ENCODE peak calls at places on chromosomes 13 and 19, in five cellular contexts. H, E, I, S and Y are unnamed samples.

GRCh38 chr19:38952395-38953165 is 21.8 kb downstream of the MRPS12 start:
- DNase-seq in H (peak; percentile 32), E (no peak), I (peak; percentile 56), S (no peak), Y (no peak)

GRCh38 chr13:112575680-112576079 is 12.3 kb downstream of the TUBGCP3 start:
- DNase-seq in H (no peak), E (no peak), I (no peak), S (no peak), Y (no peak)

GRCh38 chr13:99971576-99972189 is at the start of gene ZIC5:
- DNase-seq in H (peak; percentile 87), E (no peak), I (no peak), S (no peak), Y (no peak)

GRCh38 chr19:36775768-36776167 is 3.2 kb upstream of the ZNF850 start:
- DNase-seq in H (peak; percentile 76), E (peak; percentile 40), I (no peak), S (peak; percentile 20), Y (peak; percentile 13)

GRCh38 chr13:109782066-109782822 is 4.1 kb downstream of the IRS2 start:
- DNase-seq in H (peak; percentile 74), E (no peak), I (no peak), S (no peak), Y (no peak)

GRCh38 chr13:45916036-45916435 is 64.5 kb upstream of the SIAH3 start:
- DNase-seq in H (no peak), E (no peak), I (no peak), S (no peak), Y (no peak)

GRCh38 chr19:9789066-9789465 is 20.5 kb upstream of the ZNF846 start:
- DNase-seq in H (no peak), E (no peak), I (peak; percentile 55), S (no peak), Y (no peak)

GRCh38 chr19:53160350-53160749 is 1.5 kb upstream of the ZNF347 start:
- DNase-seq in H (no peak), E (no peak), I (no peak), S (no peak), Y (no peak)

GRCh38 chr13:85277753-85278152 is 521.5 kb downstream of the SLITRK6 start:
- DNase-seq in H (no peak), E (no peak), I (no peak), S (no peak), Y (peak; percentile 39)

GRCh38 chr19:16778796-16779411 is 50.3 kb upstream of the SIN3B start:
- DNase-seq in H (peak; percentile 91), E (peak; percentile 49), I (peak; percentile 48), S (peak; percentile 46), Y (peak; percentile 37)

GRCh38 chr13:91946498-91947070 is 548.2 kb downstream of the GPC5 start:
- DNase-seq in H (no peak), E (no peak), I (peak; percentile 57), S (no peak), Y (peak; percentile 6)

GRCh38 chr13:98503175-98504028 is 73.5 kb downstream of the STK24 start:
- DNase-seq in H (no peak), E (no peak), I (no peak), S (no peak), Y (no peak)

GRCh38 chr19:47270408-47270807 is 4.3 kb upstream of the INAFM1 start:
- DNase-seq in H (peak; percentile 57), E (no peak), I (no peak), S (no peak), Y (no peak)

GRCh38 chr13:96542986-96543385 is 451.3 kb downstream of the OXGR1 start:
- DNase-seq in H (no peak), E (no peak), I (no peak), S (no peak), Y (no peak)

GRCh38 chr13:91097269-91097668 is 250.2 kb upstream of the MIR17HG start:
- DNase-seq in H (no peak), E (no peak), I (no peak), S (no peak), Y (no peak)

GRCh38 chr13:50580684-50581305 is 262.7 kb downstream of the DLEU7 start:
- DNase-seq in H (no peak), E (no peak), I (no peak), S (no peak), Y (peak; percentile 20)

GRCh38 chr19:48351341-48351752 is 12.4 kb downstream of the TMEM143 start:
- DNase-seq in H (peak; percentile 94), E (no peak), I (peak; percentile 70), S (peak; percentile 39), Y (no peak)

GRCh38 chr13:98273824-98274786 is 97.0 kb upstream of the RNF113B start:
- DNase-seq in H (no peak), E (no peak), I (no peak), S (no peak), Y (no peak)

GRCh38 chr19:19451429-19452240 is 46.2 kb downstream of the GATAD2A start:
- DNase-seq in H (no peak), E (peak; percentile 61), I (no peak), S (no peak), Y (no peak)

GRCh38 chr19:23822735-23823134 is 64.0 kb upstream of the ZNF681 start:
- DNase-seq in H (no peak), E (no peak), I (no peak), S (no peak), Y (no peak)

GRCh38 chr13:61414686-61415664 is 674 bp downstream of the PCDH20 start:
- DNase-seq in H (peak; percentile 55), E (peak; percentile 52), I (peak; percentile 76), S (no peak), Y (peak; percentile 16)

GRCh38 chr13:85509512-85509911 is 289.7 kb downstream of the SLITRK6 start:
- DNase-seq in H (no peak), E (no peak), I (no peak), S (no peak), Y (peak; percentile 72)

GRCh38 chr13:44972956-44973581 is 16.2 kb downstream of the NUFIP1 start:
- DNase-seq in H (no peak), E (no peak), I (peak; percentile 34), S (no peak), Y (no peak)

GRCh38 chr13:44746690-44747089 is 170.6 kb upstream of the TSC22D1 start:
- DNase-seq in H (no peak), E (no peak), I (no peak), S (no peak), Y (no peak)

GRCh38 chr13:95492044-95492801 is 60.3 kb upstream of the CLDN10 start:
- DNase-seq in H (no peak), E (no peak), I (peak; percentile 56), S (no peak), Y (no peak)

GRCh38 chr13:27037171-27037570 is 134.4 kb downstream of the USP12 start:
- DNase-seq in H (no peak), E (no peak), I (no peak), S (no peak), Y (no peak)

GRCh38 chr13:75986818-75987217 is 350.7 kb downstream of the LMO7 start:
- DNase-seq in H (no peak), E (no peak), I (no peak), S (no peak), Y (no peak)

GRCh38 chr13:85236431-85236830 is 562.8 kb downstream of the SLITRK6 start:
- DNase-seq in H (no peak), E (no peak), I (no peak), S (no peak), Y (peak; percentile 82)

GRCh38 chr19:29531458-29532025 is 5.7 kb downstream of the VSTM2B start:
- DNase-seq in H (peak; percentile 83), E (peak; percentile 25), I (no peak), S (no peak), Y (no peak)

GRCh38 chr19:29529646-29530548 is 4.1 kb downstream of the VSTM2B start:
- DNase-seq in H (peak; percentile 85), E (peak; percentile 30), I (peak; percentile 32), S (no peak), Y (no peak)

GRCh38 chr19:29528946-29529645 is 3.3 kb downstream of the VSTM2B start:
- DNase-seq in H (peak; percentile 95), E (peak; percentile 30), I (peak; percentile 51), S (no peak), Y (no peak)

GRCh38 chr19:29532097-29532496 is 6.3 kb downstream of the VSTM2B start:
- DNase-seq in H (no peak), E (peak; percentile 28), I (no peak), S (no peak), Y (no peak)

DNA sequence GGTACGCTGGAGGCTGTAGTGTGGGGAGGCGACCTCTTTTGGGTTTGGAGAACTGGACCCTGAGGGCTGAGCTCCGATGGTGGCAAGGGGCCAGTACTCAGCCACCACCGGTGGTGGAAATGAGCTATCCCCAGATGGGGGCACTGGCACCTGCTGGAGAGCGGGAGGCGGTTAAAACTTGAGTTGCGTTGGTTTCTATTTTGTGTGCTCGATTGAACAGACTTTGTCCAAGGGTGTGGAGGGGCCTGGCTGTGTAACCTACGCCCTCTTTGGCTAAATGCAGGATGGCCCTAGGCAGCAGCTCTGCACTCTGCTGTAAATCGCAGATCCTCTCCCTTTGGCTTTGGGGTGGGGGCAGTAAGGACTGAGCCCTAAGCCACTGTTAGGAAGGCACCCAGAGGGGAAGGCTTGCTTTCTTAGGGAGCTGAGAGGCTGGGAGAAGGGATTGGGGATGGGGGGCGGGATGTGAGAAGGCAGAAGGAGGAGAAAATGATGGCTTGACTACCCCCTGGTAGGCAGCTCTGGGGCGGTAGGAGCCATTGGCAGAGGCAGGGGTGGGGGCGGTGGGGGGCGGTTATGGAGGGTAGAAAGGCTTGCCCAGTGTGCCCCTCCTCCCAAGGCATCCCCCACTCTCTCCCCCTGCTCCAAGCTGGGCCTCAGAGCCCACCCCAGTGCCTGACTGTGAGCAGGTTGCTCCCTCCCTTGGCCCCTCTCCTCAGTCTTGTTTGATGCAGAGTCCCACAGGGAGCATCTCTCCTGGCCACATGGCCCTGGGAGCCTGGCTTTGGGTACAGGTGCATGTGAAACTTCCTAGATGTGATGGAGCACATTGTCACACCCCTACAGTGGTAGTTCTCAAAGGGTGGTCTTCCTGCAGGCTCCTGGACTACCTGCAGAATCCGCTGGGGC is 5.0 kb downstream of the VSTM2B start:
- DNase-seq in H (peak; percentile 91), E (peak; percentile 8), I (no peak), S (no peak), Y (no peak)
- H3K27ac ChIP-seq in H (no peak overlapping the region), E (peak overlapping the region; percentile 65), I (no peak overlapping the region), S (no peak overlapping the region), Y (no peak overlapping the region)

GRCh38 chr19:17795495-17795856 is 538 bp downstream of the B3GNT3 start:
- DNase-seq in H (no peak), E (no peak), I (no peak), S (no peak), Y (no peak)
- TF ChIP-seq CTCF in H (no peak), E (no peak), I (no peak), S (no peak), Y (no peak)

GRCh38 chr19:3575949-3576673 is 3.4 kb downstream of the HMG20B start:
- DNase-seq in H (peak; percentile 69), E (no peak), I (no peak), S (no peak), Y (no peak)
- H3K27ac ChIP-seq in H (no peak overlapping the region), E (peak overlapping the region; percentile 75), I (no peak overlapping the region), S (peak overlapping the region; percentile 33), Y (no peak overlapping the region)

DNA sequence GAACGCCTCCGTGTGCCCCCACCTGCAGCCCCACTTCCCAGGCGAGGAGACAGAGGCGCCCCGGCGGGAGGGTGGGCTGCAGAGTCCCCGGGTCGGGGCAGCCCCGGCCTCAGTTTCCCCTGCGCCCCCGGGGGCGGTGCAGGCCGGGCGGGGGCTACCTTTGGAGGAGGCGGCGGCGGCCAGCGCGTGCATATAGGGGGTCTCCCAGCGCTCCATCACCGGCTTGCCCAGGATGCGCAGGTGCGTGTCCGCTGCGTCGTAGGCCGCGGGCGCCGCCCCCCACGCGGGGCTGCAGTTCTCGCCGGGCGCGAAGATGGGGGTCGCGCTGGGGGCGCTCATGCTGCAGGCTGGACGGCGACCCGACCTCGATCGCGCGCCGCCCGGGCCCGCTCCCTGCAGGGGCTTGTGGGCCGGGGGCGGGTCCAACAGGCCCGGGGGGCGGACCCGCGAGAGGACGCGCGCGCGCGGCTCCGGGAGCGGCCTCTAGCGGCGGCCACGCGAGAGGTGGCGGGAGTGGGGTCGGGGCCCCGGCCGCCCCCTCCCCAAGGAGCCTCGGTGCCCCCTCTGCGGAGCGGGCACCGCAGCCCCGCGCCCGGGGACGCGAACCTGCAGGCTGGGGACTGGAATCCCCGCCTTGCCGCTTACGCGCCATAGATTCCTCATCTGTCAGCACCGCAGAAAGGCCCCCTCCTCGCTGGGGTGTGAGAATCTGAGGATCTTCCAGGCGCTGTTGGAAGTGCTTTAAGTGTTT is at the start of gene GAMT:
- DNase-seq in H (peak; percentile 98), E (no peak), I (peak; percentile 81), S (no peak), Y (no peak)
- TF ChIP-seq CTCF in H (peak; percentile 13), E (peak; percentile 88), I (peak; percentile 50), S (peak; percentile 65), Y (peak; percentile 47)